ENCODE peak calls at places on chromosomes 11 and 22, in ten cellular contexts. U is neural progenitor cell; I is GM10248; Z is foreskin fibroblast; P is PC-9; M is central memory CD8-positive, alpha-beta T cell; N is ELR; C is activated T-cell treated with anti-CD3 and anti-CD28 coated beads for 48 hours; B is glutamatergic neuron; A is activated CD4-positive, alpha-beta memory T cell treated with anti-CD3 and anti-CD28 coated beads, Interleukin-2, amount 10 ng/mL, durations not matched to agents 7 days and 5 days. L is an unnamed sample.

GRCh38 chr11:73240190-73240781 is 22.2 kb downstream of the P2RY2 start:
- DNase-seq in U (peak), I (no peak), Z (peak), P (peak), M (no peak), N (peak), C (no peak), B (no peak), A (no peak), L (no peak)

GRCh38 chr11:7691759-7692334 is 14.4 kb downstream of the OVCH2 start:
- DNase-seq in U (no peak), I (no peak), Z (no peak), P (no peak), M (no peak), N (no peak), C (no peak), B (no peak), A (no peak), L (no peak)

GRCh38 chr11:122556605-122557004 is 98.9 kb upstream of the UBASH3B start:
- DNase-seq in U (peak), I (no peak), Z (no peak), P (peak), M (no peak), N (no peak), C (no peak), B (peak), A (no peak), L (no peak)

GRCh38 chr11:61057615-61058014 is 44.7 kb upstream of the CD5 start:
- DNase-seq in U (no peak), I (no peak), Z (no peak), P (no peak), M (no peak), N (no peak), C (no peak), B (no peak), A (peak), L (peak)

GRCh38 chr22:31497148-31497938 is 1.0 kb downstream of the SFI1 start:
- DNase-seq in U (no peak), I (no peak), Z (no peak), P (no peak), M (peak), N (no peak), C (no peak), B (no peak), A (no peak), L (no peak)

GRCh38 chr11:14413307-14414072 is 54.5 kb upstream of the RRAS2 start:
- DNase-seq in U (peak), I (no peak), Z (peak), P (no peak), M (no peak), N (peak), C (no peak), B (peak), A (peak), L (no peak)

GRCh38 chr11:10072142-10072541 is 221.9 kb downstream of the SBF2 start:
- DNase-seq in U (no peak), I (no peak), Z (no peak), P (no peak), M (no peak), N (peak), C (no peak), B (no peak), A (no peak), L (no peak)

GRCh38 chr22:37806409-37807338 is 1.1 kb upstream of the GCAT start:
- DNase-seq in U (peak), I (no peak), Z (peak), P (peak), M (no peak), N (peak), C (no peak), B (no peak), A (no peak), L (no peak)

GRCh38 chr22:36732609-36733008 is 29.1 kb upstream of the CACNG2 start:
- DNase-seq in U (no peak), I (no peak), Z (no peak), P (no peak), M (no peak), N (no peak), C (no peak), B (no peak), A (no peak), L (no peak)

GRCh38 chr22:50182176-50183081 is 3.3 kb upstream of the TRABD start:
- DNase-seq in U (no peak), I (no peak), Z (no peak), P (peak), M (no peak), N (no peak), C (no peak), B (no peak), A (no peak), L (no peak)

GRCh38 chr11:33187851-33188722 is 26.8 kb upstream of the CSTF3 start:
- DNase-seq in U (no peak), I (no peak), Z (no peak), P (no peak), M (no peak), N (no peak), C (no peak), B (no peak), A (no peak), L (no peak)

GRCh38 chr22:50473855-50474671 is 772 bp downstream of the SBF1 start:
- DNase-seq in U (peak), I (no peak), Z (peak), P (peak), M (no peak), N (peak), C (no peak), B (peak), A (peak), L (no peak)

GRCh38 chr11:96234866-96235441 is 108.0 kb downstream of the MAML2 start:
- DNase-seq in U (no peak), I (no peak), Z (no peak), P (no peak), M (no peak), N (peak), C (no peak), B (no peak), A (no peak), L (no peak)

GRCh38 chr11:44611687-44612437 is 46.4 kb downstream of the CD82 start:
- DNase-seq in U (no peak), I (peak), Z (no peak), P (no peak), M (peak), N (no peak), C (peak), B (no peak), A (peak), L (no peak)

GRCh38 chr11:45739866-45740265 is 65.1 kb upstream of the SLC35C1 start:
- DNase-seq in U (no peak), I (no peak), Z (no peak), P (no peak), M (no peak), N (peak), C (no peak), B (no peak), A (no peak), L (no peak)

GRCh38 chr11:76236092-76237026 is 30.1 kb upstream of the WNT11 start:
- DNase-seq in U (peak), I (peak), Z (peak), P (peak), M (no peak), N (peak), C (peak), B (peak), A (no peak), L (no peak)

GRCh38 chr11:19777032-19777341 is 64.3 kb downstream of the NAV2 start:
- DNase-seq in U (peak), I (peak), Z (no peak), P (peak), M (no peak), N (peak), C (no peak), B (peak), A (no peak), L (no peak)

GRCh38 chr11:68855205-68855978 is 13.7 kb upstream of the CPT1A start:
- DNase-seq in U (peak), I (peak), Z (no peak), P (no peak), M (no peak), N (peak), C (no peak), B (peak), A (no peak), L (no peak)

GRCh38 chr11:67268036-67268683 is 1.9 kb downstream of the GRK2 start:
- DNase-seq in U (no peak), I (peak), Z (no peak), P (no peak), M (peak), N (no peak), C (peak), B (peak), A (peak), L (no peak)

GRCh38 chr22:41976070-41976901 is 7.0 kb downstream of the SEPTIN3 start:
- DNase-seq in U (peak), I (peak), Z (no peak), P (peak), M (no peak), N (no peak), C (peak), B (peak), A (peak), L (no peak)

GRCh38 chr11:115739121-115739520 is 234.9 kb upstream of the CADM1 start:
- DNase-seq in U (peak), I (no peak), Z (no peak), P (no peak), M (no peak), N (no peak), C (no peak), B (no peak), A (no peak), L (no peak)

GRCh38 chr22:19114984-19115552 is 7.1 kb downstream of the DGCR2 start:
- DNase-seq in U (no peak), I (no peak), Z (no peak), P (no peak), M (no peak), N (no peak), C (no peak), B (no peak), A (no peak), L (no peak)

GRCh38 chr22:31206896-31207687 is 5.0 kb upstream of the LIMK2 start:
- DNase-seq in U (no peak), I (no peak), Z (no peak), P (peak), M (no peak), N (no peak), C (peak), B (no peak), A (no peak), L (no peak)

GRCh38 chr22:44576311-44577260 is 78.6 kb upstream of the RTL6 start:
- DNase-seq in U (no peak), I (no peak), Z (no peak), P (no peak), M (no peak), N (no peak), C (no peak), B (no peak), A (no peak), L (peak)

GRCh38 chr11:126969865-126970479 is 30.6 kb downstream of the KIRREL3 start:
- DNase-seq in U (peak), I (no peak), Z (peak), P (no peak), M (no peak), N (peak), C (no peak), B (peak), A (no peak), L (no peak)

L was measured in mesenteric fat pad.